ENCODE peak calls at places on chromosomes 4 and X, in four cellular contexts. C is K562, M is HepG2, Y is H1. N is an unnamed sample.

GRCh38 chrX:13750204-13750603 is 15.7 kb downstream of the OFD1 start:
- DNase-seq in C (peak; percentile 51), M (peak; percentile 16), Y (no peak), N (peak; percentile 48)

GRCh38 chrX:148043456-148043855 is 62.3 kb downstream of the FMR1NB start:
- DNase-seq in C (no peak), M (no peak), Y (no peak), N (peak; percentile 4)

GRCh38 chr4:87235020-87235671 is 14.7 kb upstream of the KLHL8 start:
- DNase-seq in C (no peak), M (no peak), Y (no peak), N (peak; percentile 62)

GRCh38 chr4:100786481-100786880 is 268.7 kb upstream of the EMCN start:
- DNase-seq in C (no peak), M (no peak), Y (no peak), N (no peak)

GRCh38 chr4:48139688-48140087 is 5.6 kb upstream of the TXK start:
- DNase-seq in C (no peak), M (no peak), Y (no peak), N (peak; percentile 32)

GRCh38 chrX:128975716-128976115 is 547.6 kb downstream of the SMARCA1 start:
- DNase-seq in C (peak; percentile 3), M (peak; percentile 23), Y (peak; percentile 31), N (no peak)

GRCh38 chrX:124736553-124737240 is 390.3 kb downstream of the SH2D1A start:
- DNase-seq in C (peak; percentile 5), M (no peak), Y (peak; percentile 44), N (no peak)

GRCh38 chr4:164768516-164768915 is 14.6 kb downstream of the SMIM31 start:
- DNase-seq in C (no peak), M (no peak), Y (no peak), N (peak; percentile 3)

GRCh38 chr4:163476761-163477438 is 3.3 kb upstream of the TKTL2 start:
- DNase-seq in C (no peak), M (no peak), Y (no peak), N (no peak)

GRCh38 chrX:3526749-3527148 is 180.3 kb upstream of the MXRA5 start:
- DNase-seq in C (no peak), M (no peak), Y (no peak), N (peak; percentile 65)

GRCh38 chrX:13763489-13763888 is 28.9 kb downstream of the OFD1 start:
- DNase-seq in C (no peak), M (no peak), Y (no peak), N (no peak)

GRCh38 chrX:68532828-68533227 is 34.0 kb downstream of the YIPF6 start:
- DNase-seq in C (no peak), M (no peak), Y (no peak), N (peak; percentile 52)

GRCh38 chrX:20488473-20488872 is 221.8 kb upstream of the RPS6KA3 start:
- DNase-seq in C (no peak), M (no peak), Y (no peak), N (no peak)

GRCh38 chr4:19850909-19851308 is 400.8 kb upstream of the SLIT2 start:
- DNase-seq in C (no peak), M (no peak), Y (peak; percentile 2), N (peak; percentile 93)

GRCh38 chrX:13123857-13124345 is 79.5 kb upstream of the FAM9C start:
- DNase-seq in C (no peak), M (peak; percentile 46), Y (no peak), N (peak; percentile 85)

GRCh38 chrX:18707442-18708049 is at the start of gene PPEF1:
- DNase-seq in C (no peak), M (no peak), Y (no peak), N (no peak)

GRCh38 chrX:110847334-110847733 is 51.7 kb upstream of the CHRDL1 start:
- DNase-seq in C (peak; percentile 67), M (peak; percentile 32), Y (no peak), N (peak; percentile 63)

GRCh38 chrX:56219702-56220101 is 12.5 kb upstream of the KLF8 start:
- DNase-seq in C (no peak), M (peak; percentile 0), Y (no peak), N (no peak)

GRCh38 chr4:47930971-47931804 is 16.8 kb upstream of the NFXL1 start:
- DNase-seq in C (no peak), M (no peak), Y (no peak), N (peak; percentile 60)

GRCh38 chrX:130108647-130109428 is 1.5 kb downstream of the ELF4 start:
- DNase-seq in C (peak; percentile 66), M (peak; percentile 17), Y (no peak), N (no peak)

GRCh38 chr4:15714616-15715015 is 11.8 kb downstream of the BST1 start:
- DNase-seq in C (peak; percentile 40), M (no peak), Y (no peak), N (peak; percentile 42)

GRCh38 chr4:72604324-72604723 is 35.3 kb upstream of the ADAMTS3 start:
- DNase-seq in C (no peak), M (no peak), Y (no peak), N (no peak)

GRCh38 chrX:153568612-153569011 is 30.3 kb downstream of the CCNQ start:
- DNase-seq in C (peak; percentile 11), M (no peak), Y (no peak), N (no peak)

GRCh38 chr4:168536448-168536847 is 39.6 kb downstream of the PALLD start:
- DNase-seq in C (peak; percentile 60), M (no peak), Y (no peak), N (no peak)

GRCh38 chr4:173332021-173332487 is 2.1 kb downstream of the HMGB2 start:
- DNase-seq in C (no peak), M (no peak), Y (no peak), N (peak; percentile 16)

GRCh38 chr4:185396724-185397402 is at the start of gene ANKRD37:
- DNase-seq in C (no peak), M (peak; percentile 68), Y (no peak), N (peak; percentile 19)

GRCh38 chr4:139416073-139416673 is 37.7 kb upstream of the RAB33B start:
- DNase-seq in C (peak; percentile 72), M (peak; percentile 28), Y (no peak), N (peak; percentile 67)
- TF ChIP-seq MAFK in C (no peak), M (no peak), Y (no peak), N (no peak)

GRCh38 chrX:1507511-1508463 is 29.2 kb downstream of the P2RY8 start:
- DNase-seq in C (no peak), M (no peak), Y (no peak), N (no peak)
- H3K36me3 ChIP-seq in C (no peaks in the 10 kb centered on the region), M (no peaks in the 10 kb centered on the region), Y (no peaks in the 10 kb centered on the region), N (no peaks in the 10 kb centered on the region)

GRCh38 chr4:37978509-37978908 is 18.3 kb downstream of the PTTG2 start:
- DNase-seq in C (no peak), M (no peak), Y (no peak), N (no peak)
- H2AFZ ChIP-seq in C (no peak overlapping the region), M (no peak overlapping the region), Y (no peak overlapping the region), N (no peak overlapping the region)

DNA sequence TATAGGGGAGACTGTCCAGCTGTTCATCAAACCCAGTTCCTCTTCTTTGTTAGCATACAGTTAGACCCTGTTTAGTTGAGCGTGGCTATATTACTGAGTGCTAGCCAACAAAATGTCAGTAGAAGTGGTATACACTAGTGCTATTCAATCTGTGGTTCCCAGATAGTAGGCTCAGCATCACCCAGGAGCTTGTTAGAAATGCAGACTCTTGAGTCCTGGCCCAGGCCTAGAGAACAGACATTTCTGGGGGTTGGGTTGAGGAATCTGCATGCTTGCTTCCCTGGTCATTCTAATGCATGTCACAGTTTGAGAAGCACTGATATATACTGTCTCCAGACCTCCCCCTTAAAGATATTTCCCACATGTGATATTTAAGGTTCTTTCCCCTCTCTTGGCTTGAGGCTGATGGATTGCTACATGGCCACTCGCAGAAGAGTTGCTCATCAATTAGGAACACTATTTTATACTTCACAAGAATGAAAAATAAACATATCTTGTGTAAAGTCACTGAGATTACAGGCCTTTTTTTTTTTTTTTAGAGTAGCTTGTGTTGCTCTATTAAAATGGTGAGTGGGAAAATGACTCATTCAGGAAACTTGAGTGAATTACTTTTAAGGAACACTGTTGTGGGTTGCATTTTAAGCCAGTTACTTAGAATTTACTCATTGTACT is 289.0 kb downstream of the STIM2 start:
- DNase-seq in C (no peak), M (no peak), Y (no peak), N (peak; percentile 37)
- TF ChIP-seq MAFK in C (no peak), M (no peak), Y (no peak), N (no peak)

DNA sequence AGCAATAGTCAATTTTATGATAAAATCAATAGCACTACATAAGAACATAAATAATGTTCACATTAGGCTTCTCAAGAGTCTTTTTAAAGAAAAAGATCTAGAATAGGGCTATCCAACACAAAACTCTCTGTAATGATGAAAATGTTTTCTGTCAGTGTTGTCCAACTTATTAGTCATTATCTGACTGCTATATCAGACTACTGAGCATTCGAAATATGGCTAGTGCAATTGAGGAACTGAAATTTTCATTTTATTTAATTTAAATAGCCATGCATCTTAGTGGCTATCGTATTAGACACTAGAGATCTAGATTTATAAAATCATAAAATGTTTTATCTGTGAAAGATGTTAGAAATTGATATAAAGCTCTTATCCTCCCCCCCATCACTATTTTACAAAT is 26.0 kb downstream of the PARM1 start:
- DNase-seq in C (no peak), M (no peak), Y (no peak), N (no peak)
- H3K36me3 ChIP-seq in C (no peaks in the 10 kb centered on the region), M (no peaks in the 10 kb centered on the region), Y (no peaks in the 10 kb centered on the region), N (no peaks in the 10 kb centered on the region)